ENCODE peak calls at places on chromosomes 3 and 15, in eight cellular contexts. M is fibroblast of pulmonary artery, L is GM12865, X is right cardiac atrium, K is GM06990, N is AG04449, A is foreskin fibroblast, J is tibial nerve. S is an unnamed sample.

GRCh38 chr15:29822100-29822684 is at the start of gene TJP1:
- DNase-seq in J (peak), X (peak), M (peak), L (no peak), K (no peak), A (peak), N (no peak), S (peak)

GRCh38 chr3:115040673-115041286 is 106.3 kb downstream of the ZBTB20 start:
- DNase-seq in A (peak), M (peak), K (no peak), J (peak), L (peak), N (no peak), X (peak), S (peak)

GRCh38 chr3:123447749-123448502 is 964 bp downstream of the ADCY5 start:
- DNase-seq in N (no peak), J (no peak), X (peak), K (no peak), A (no peak), L (no peak), M (peak), S (no peak)

GRCh38 chr15:39193611-39194010 is 387.3 kb upstream of the THBS1 start:
- DNase-seq in K (no peak), J (no peak), A (no peak), N (no peak), L (no peak), M (no peak), X (no peak), S (no peak)

GRCh38 chr15:68303134-68303533 is 25.6 kb downstream of the FEM1B start:
- DNase-seq in M (no peak), A (no peak), N (no peak), K (no peak), J (no peak), L (no peak), X (no peak), S (no peak)

GRCh38 chr3:60402951-60403350 is 848.3 kb downstream of the FHIT start:
- DNase-seq in A (no peak), K (no peak), M (no peak), L (no peak), X (no peak), J (no peak), N (no peak), S (no peak)

GRCh38 chr3:134378384-134378783 is 4.1 kb upstream of the AMOTL2 start:
- DNase-seq in J (no peak), A (no peak), X (no peak), L (peak), N (no peak), K (no peak), M (peak), S (no peak)

GRCh38 chr3:37024820-37025405 is 31.6 kb downstream of the MLH1 start:
- DNase-seq in N (no peak), X (no peak), A (no peak), J (no peak), L (peak), M (no peak), K (no peak), S (no peak)

GRCh38 chr15:81097893-81098280 is 36.2 kb upstream of the CFAP161 start:
- DNase-seq in N (no peak), J (no peak), X (no peak), K (no peak), A (no peak), M (peak), L (no peak), S (no peak)

GRCh38 chr3:97889814-97890213 is 68.0 kb downstream of the CRYBG3 start:
- DNase-seq in K (no peak), A (no peak), M (no peak), J (no peak), N (no peak), L (no peak), X (no peak), S (no peak)

GRCh38 chr15:61871926-61872522 is 188.2 kb downstream of the VPS13C start:
- DNase-seq in N (no peak), K (no peak), A (peak), J (no peak), M (peak), L (peak), X (no peak), S (peak)

GRCh38 chr3:196793224-196793623 is 53.6 kb downstream of the PAK2 start:
- DNase-seq in N (peak), K (no peak), L (no peak), X (no peak), A (peak), J (no peak), M (peak), S (peak)

GRCh38 chr15:92883643-92884458 is 16.3 kb upstream of the CHD2 start:
- DNase-seq in N (no peak), A (no peak), K (no peak), L (peak), M (peak), X (no peak), J (no peak), S (peak)

GRCh38 chr3:170867143-170867542 is 2.9 kb downstream of the RPL22L1 start:
- DNase-seq in L (peak), A (no peak), X (no peak), M (no peak), J (no peak), K (no peak), N (no peak), S (peak)

GRCh38 chr15:51758645-51759044 is 7.2 kb downstream of the TMOD2 start:
- DNase-seq in J (no peak), M (peak), L (no peak), K (no peak), N (peak), A (peak), X (peak), S (peak)

GRCh38 chr15:63155486-63155885 is 1.8 kb downstream of the RPS27L start:
- DNase-seq in A (no peak), N (no peak), M (no peak), L (no peak), K (no peak), X (no peak), J (no peak), S (no peak)

GRCh38 chr15:53834214-53834613 is 74.8 kb upstream of the WDR72 start:
- DNase-seq in A (no peak), M (no peak), J (no peak), K (no peak), N (no peak), L (no peak), X (no peak), S (no peak)

GRCh38 chr3:179603831-179604230 is 607 bp downstream of the MRPL47 start:
- DNase-seq in M (no peak), J (no peak), A (no peak), N (no peak), X (no peak), L (no peak), K (no peak), S (no peak)

GRCh38 chr3:69182588-69183299 is 60.3 kb upstream of the LMOD3 start:
- DNase-seq in L (no peak), A (peak), X (no peak), M (peak), J (no peak), N (peak), K (no peak), S (peak)

GRCh38 chr3:69180869-69181591 is 58.6 kb upstream of the LMOD3 start:
- DNase-seq in X (no peak), M (no peak), J (peak), N (no peak), L (no peak), K (no peak), A (no peak), S (no peak)

GRCh38 chr3:69178838-69179739 is 56.7 kb upstream of the LMOD3 start:
- DNase-seq in J (no peak), N (no peak), A (no peak), K (no peak), L (peak), X (no peak), M (peak), S (no peak)

GRCh38 chr3:69179740-69180372 is 57.5 kb upstream of the LMOD3 start:
- DNase-seq in K (no peak), L (no peak), J (no peak), A (no peak), M (peak), X (no peak), N (no peak), S (no peak)

DNA sequence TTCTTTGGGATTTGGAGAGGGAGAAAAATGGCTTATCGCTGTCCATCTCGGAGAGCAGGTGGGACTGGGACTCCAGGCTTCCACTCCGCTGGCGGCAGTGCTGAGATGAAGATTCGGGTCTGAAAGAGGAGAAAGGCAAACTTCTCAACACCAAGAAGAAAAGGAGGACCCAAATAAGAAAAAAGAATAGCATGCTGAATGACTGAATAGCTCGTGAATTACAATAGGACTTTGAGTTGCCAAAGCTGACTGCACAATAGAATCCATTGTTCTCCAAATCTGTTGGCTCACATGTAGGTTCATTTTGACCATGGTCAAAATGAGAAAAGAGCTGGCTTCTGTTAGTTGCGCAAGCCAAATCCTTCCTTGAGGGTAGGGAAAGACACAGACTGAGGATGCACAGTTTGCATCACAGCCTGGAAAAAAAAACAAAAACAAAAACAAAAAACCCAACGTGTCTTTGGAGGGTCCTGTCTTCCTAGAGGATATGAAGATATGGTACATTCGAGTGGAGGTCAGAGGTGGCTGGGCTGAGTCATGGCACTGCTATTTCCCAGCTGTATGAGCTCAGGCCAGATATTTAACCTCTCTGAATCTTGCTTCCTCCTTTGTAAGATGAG is 59.3 kb upstream of the LMOD3 start:
- DNase-seq in M (peak), K (no peak), N (no peak), J (no peak), L (no peak), A (peak), X (no peak), S (peak)
- H3K4me3 ChIP-seq in M (no peak), K (no peak), N (no peak), J (no peak), L (no peak), A (no peak), X (no peak), S (no peak)

GRCh38 chr3:157530637-157531300 is 27.6 kb upstream of the VEPH1 start:
- DNase-seq in N (no peak), K (no peak), L (no peak), J (no peak), A (no peak), M (peak), X (no peak), S (no peak)

GRCh38 chr3:157533298-157533870 is 30.2 kb upstream of the VEPH1 start:
- DNase-seq in M (peak), A (peak), X (no peak), K (no peak), L (no peak), N (peak), J (no peak), S (peak)

GRCh38 chr3:157531771-157532170 is 28.6 kb upstream of the VEPH1 start:
- DNase-seq in J (no peak), N (no peak), A (no peak), M (no peak), K (no peak), X (no peak), L (no peak), S (no peak)

GRCh38 chr3:157531301-157531660 is 28.1 kb upstream of the VEPH1 start:
- DNase-seq in N (no peak), M (peak), X (no peak), K (no peak), J (no peak), L (no peak), A (no peak), S (no peak)

GRCh38 chr3:157532529-157533297 is 29.5 kb upstream of the VEPH1 start:
- DNase-seq in X (no peak), L (peak), A (peak), N (peak), K (no peak), J (no peak), M (peak), S (peak)
- H3K4me3 ChIP-seq in X (no peak), L (no peak), A (peak), N (peak), K (no peak), J (no peak), M (peak), S (no peak)

DNA sequence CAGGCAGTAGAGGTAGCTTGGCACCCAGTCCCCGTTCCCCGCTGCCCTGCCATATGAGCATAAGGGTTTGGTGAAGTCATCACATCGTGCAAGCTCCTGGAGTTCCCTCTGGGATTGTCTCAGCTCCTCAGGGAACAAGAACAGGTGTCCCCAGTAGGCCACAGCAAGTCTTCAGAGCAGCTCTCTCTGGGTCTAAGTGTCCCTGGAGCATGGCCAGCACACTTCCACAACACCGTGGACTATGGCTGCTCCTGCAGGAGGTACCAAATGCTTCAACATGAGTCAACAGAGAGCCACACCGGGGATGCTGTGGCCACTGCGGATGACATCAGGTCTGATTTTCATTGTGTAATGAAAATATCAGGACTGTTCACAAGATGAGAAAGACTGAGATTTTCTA is 23.1 kb downstream of the ABHD6 start:
- DNase-seq in X (peak), L (no peak), N (no peak), J (no peak), A (peak), K (no peak), M (peak), S (peak)
- H3K4me3 ChIP-seq in X (no peak), L (no peak), N (no peak), J (no peak), A (no peak), K (no peak), M (no peak), S (no peak)

GRCh38 chr3:113242091-113242581 is 30.8 kb downstream of the BOC start:
- DNase-seq in N (no peak), J (no peak), M (peak), A (no peak), X (no peak), L (no peak), K (no peak), S (peak)

GRCh38 chr3:113243846-113244245 is 32.5 kb downstream of the BOC start:
- DNase-seq in K (no peak), J (no peak), N (no peak), X (no peak), A (no peak), M (no peak), L (peak), S (no peak)

GRCh38 chr3:113240841-113241240 is 29.5 kb downstream of the BOC start:
- DNase-seq in A (no peak), X (no peak), K (no peak), N (no peak), M (no peak), L (no peak), J (no peak), S (no peak)

GRCh38 chr3:113241292-113242033 is 30.1 kb downstream of the BOC start:
- DNase-seq in J (no peak), N (no peak), A (no peak), L (no peak), X (no peak), K (no peak), M (peak), S (peak)

DNA sequence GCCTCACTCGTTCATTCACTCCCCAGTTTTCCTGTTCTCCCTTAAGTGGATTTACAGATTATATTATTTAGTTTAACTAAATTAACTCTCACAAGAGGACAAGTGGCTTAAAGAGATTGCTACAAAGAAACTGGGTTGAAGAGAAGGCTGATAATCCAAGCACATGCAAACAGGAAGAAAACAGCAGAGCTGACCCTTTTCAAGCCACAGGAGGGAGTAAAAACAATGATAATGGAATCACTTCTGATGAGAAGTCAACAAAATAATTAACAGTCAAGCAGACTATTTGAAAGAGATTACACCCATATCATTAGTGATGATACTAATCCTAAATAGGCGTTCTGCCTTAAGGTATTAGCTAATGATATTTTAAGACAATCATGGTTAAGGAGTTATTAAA is 31.7 kb downstream of the BOC start:
- DNase-seq in X (no peak), M (no peak), J (no peak), N (no peak), K (no peak), A (no peak), L (no peak), S (no peak)
- H3K4me3 ChIP-seq in X (no peak), M (no peak), J (no peak), N (no peak), K (no peak), A (no peak), L (no peak), S (no peak)

GRCh38 chr3:18724456-18724855 is 299.3 kb upstream of the SATB1 start:
- DNase-seq in J (no peak), A (no peak), K (no peak), N (no peak), M (no peak), L (no peak), X (no peak), S (no peak)
- H3K4me3 ChIP-seq in J (no peak), A (no peak), K (no peak), N (no peak), M (no peak), L (no peak), X (no peak), S (no peak)

DNA sequence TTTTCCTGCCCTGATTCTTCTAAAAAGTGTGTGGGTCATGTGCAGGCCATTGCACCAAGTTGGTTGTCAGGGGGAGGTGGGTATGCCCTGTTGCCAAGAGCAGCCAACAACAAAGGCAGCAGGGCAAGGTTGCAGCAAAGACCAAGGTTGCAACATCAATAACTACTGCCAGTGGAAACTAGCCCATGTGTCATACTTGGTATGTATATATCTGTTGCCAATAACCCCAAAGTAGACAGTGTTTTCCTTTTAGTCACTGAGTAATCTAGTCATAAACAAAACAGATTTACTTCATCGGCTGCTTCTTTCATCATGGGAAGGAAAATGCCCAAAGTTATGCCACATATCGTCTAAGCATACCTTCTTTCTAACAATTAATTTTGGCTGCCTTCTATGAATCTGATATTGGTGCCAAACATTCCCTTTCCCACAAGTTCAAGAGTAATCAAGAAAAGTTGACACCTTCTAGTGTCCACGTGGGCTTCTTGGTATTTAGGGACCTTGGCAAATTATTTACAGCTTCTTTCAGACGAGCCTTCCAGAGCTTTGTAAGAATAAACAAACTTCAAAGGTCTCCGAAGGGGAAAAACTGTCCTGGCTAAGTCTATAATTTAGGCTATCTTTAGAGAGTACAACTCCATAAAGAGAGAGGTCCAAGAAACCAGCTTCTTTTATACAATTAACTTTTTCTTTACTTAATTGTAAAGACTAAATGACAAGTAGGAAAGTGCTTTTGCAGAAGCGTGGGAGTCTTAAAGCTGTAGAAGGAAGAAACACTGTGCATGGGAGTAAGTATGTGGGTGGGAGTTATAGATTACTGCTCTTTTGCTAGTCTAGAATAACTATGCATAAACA is 10.1 kb upstream of the MBNL1 start:
- DNase-seq in A (peak), L (peak), N (peak), M (peak), J (no peak), K (no peak), X (peak), S (peak)
- H3K4me3 ChIP-seq in A (no peak), L (no peak), N (no peak), M (no peak), J (no peak), K (no peak), X (no peak), S (no peak)